ENCODE peak calls at places on chromosomes 2 and 18, in seven cellular contexts. G is ELR; C is nephron progenitor cell; X is neural progenitor cell; D is T-helper 2 cell; V is stimulated activated CD4-positive, alpha-beta T cell treated with anti-CD3 and anti-CD28 coated beads, Interleukin-2, amount 100 ng/mL, for 48 hours; F is T-helper 9 cell. N is an unnamed sample.

GRCh38 chr2:64404002-64404731 is 49.8 kb upstream of the LGALSL start:
- DNase-seq in G (no peak), C (peak; percentile 85), X (peak; percentile 89), D (no peak), V (no peak), F (no peak), N (peak; percentile 16)

GRCh38 chr2:586518-587370 is 90.5 kb downstream of the TMEM18 start:
- DNase-seq in G (no peak), C (no peak), X (peak; percentile 64), D (no peak), V (no peak), F (no peak), N (no peak)

GRCh38 chr2:65612654-65613053 is 180.3 kb upstream of the SPRED2 start:
- DNase-seq in G (no peak), C (no peak), X (no peak), D (no peak), V (no peak), F (no peak), N (no peak)

GRCh38 chr2:165889761-165890242 is 63.8 kb downstream of the TTC21B start:
- DNase-seq in G (no peak), C (no peak), X (no peak), D (no peak), V (no peak), F (no peak), N (no peak)

GRCh38 chr2:221533299-221533698 is 38.8 kb downstream of the EPHA4 start:
- DNase-seq in G (no peak), C (no peak), X (no peak), D (no peak), V (no peak), F (no peak), N (no peak)

GRCh38 chr2:237304763-237305514 is 109.0 kb downstream of the COL6A3 start:
- DNase-seq in G (peak; percentile 93), C (no peak), X (no peak), D (no peak), V (no peak), F (no peak), N (no peak)

GRCh38 chr2:158412206-158412605 is 44.3 kb downstream of the CCDC148 start:
- DNase-seq in G (peak; percentile 62), C (no peak), X (no peak), D (no peak), V (no peak), F (no peak), N (no peak)

GRCh38 chr2:191049728-191050639 is 36.0 kb upstream of the STAT1 start:
- DNase-seq in G (peak; percentile 68), C (no peak), X (peak; percentile 24), D (no peak), V (no peak), F (no peak), N (no peak)

GRCh38 chr2:21019678-21020021 is 24.2 kb downstream of the APOB start:
- DNase-seq in G (no peak), C (no peak), X (no peak), D (no peak), V (no peak), F (no peak), N (no peak)

GRCh38 chr2:33645861-33646260 is 46.8 kb upstream of the FAM98A start:
- DNase-seq in G (no peak), C (no peak), X (no peak), D (no peak), V (no peak), F (no peak), N (no peak)

GRCh38 chr18:11114653-11115052 is 34.7 kb downstream of the PIEZO2 start:
- DNase-seq in G (peak; percentile 33), C (no peak), X (no peak), D (no peak), V (no peak), F (no peak), N (no peak)

GRCh38 chr18:57776767-57777166 is 26.3 kb downstream of the ATP8B1 start:
- DNase-seq in G (no peak), C (no peak), X (no peak), D (no peak), V (no peak), F (no peak), N (peak; percentile 47)

GRCh38 chr2:234003972-234004617 is 46.4 kb upstream of the SPP2 start:
- DNase-seq in G (peak; percentile 96), C (no peak), X (no peak), D (no peak), V (peak; percentile 18), F (no peak), N (no peak)

GRCh38 chr2:72141881-72142742 is 5.5 kb downstream of the CYP26B1 start:
- DNase-seq in G (no peak), C (no peak), X (no peak), D (no peak), V (no peak), F (no peak), N (no peak)

GRCh38 chr2:108346827-108347226 is 30.9 kb upstream of the SULT1C4 start:
- DNase-seq in G (no peak), C (no peak), X (no peak), D (no peak), V (no peak), F (no peak), N (no peak)

GRCh38 chr18:78849046-78849445 is 130.6 kb upstream of the SALL3 start:
- DNase-seq in G (no peak), C (no peak), X (no peak), D (no peak), V (no peak), F (no peak), N (no peak)

GRCh38 chr18:37524546-37525301 is 40.9 kb downstream of the CELF4 start:
- DNase-seq in G (no peak), C (peak; percentile 62), X (peak; percentile 76), D (no peak), V (no peak), F (no peak), N (no peak)

GRCh38 chr18:67597759-67598158 is 81.2 kb upstream of the DSEL start:
- DNase-seq in G (no peak), C (no peak), X (no peak), D (no peak), V (no peak), F (no peak), N (no peak)

GRCh38 chr2:173456960-173457359 is 102.3 kb downstream of the CDCA7 start:
- DNase-seq in G (no peak), C (no peak), X (peak; percentile 59), D (no peak), V (no peak), F (no peak), N (no peak)

GRCh38 chr2:104378853-104379374 is 475.0 kb upstream of the POU3F3 start:
- DNase-seq in G (no peak), C (peak; percentile 11), X (peak; percentile 38), D (no peak), V (no peak), F (no peak), N (peak; percentile 53)

GRCh38 chr2:71136174-71136573 is 5.7 kb downstream of the MPHOSPH10 start:
- DNase-seq in G (no peak), C (no peak), X (no peak), D (no peak), V (no peak), F (no peak), N (no peak)

GRCh38 chr18:21904856-21905255 is 164.3 kb downstream of the MIB1 start:
- DNase-seq in G (no peak), C (no peak), X (no peak), D (no peak), V (no peak), F (no peak), N (peak; percentile 5)

GRCh38 chr2:68853915-68854314 is 17.3 kb downstream of the BMP10 start:
- DNase-seq in G (no peak), C (no peak), X (no peak), D (no peak), V (no peak), F (no peak), N (no peak)

GRCh38 chr2:227642691-227643090 is 23.9 kb upstream of the SCYGR5 start:
- DNase-seq in G (no peak), C (no peak), X (no peak), D (no peak), V (no peak), F (no peak), N (no peak)

GRCh38 chr2:149145314-149146295 is 107.1 kb downstream of the LYPD6B start:
- DNase-seq in G (no peak), C (no peak), X (no peak), D (no peak), V (no peak), F (no peak), N (no peak)

GRCh38 chr2:113962692-113963480 is 73.0 kb downstream of the ACTR3 start:
- DNase-seq in G (peak; percentile 66), C (no peak), X (no peak), D (no peak), V (no peak), F (no peak), N (no peak)

GRCh38 chr2:38572167-38572566 is 30.6 kb downstream of the HNRNPLL start:
- DNase-seq in G (peak; percentile 56), C (no peak), X (no peak), D (no peak), V (peak; percentile 43), F (no peak), N (no peak)

GRCh38 chr2:129775941-129776653 is 203.4 kb upstream of the RAB6C start:
- DNase-seq in G (no peak), C (no peak), X (no peak), D (no peak), V (no peak), F (no peak), N (no peak)

N was measured in NCI-H82.